ENCODE peak calls at places on chromosomes 7 and 10, in five cellular contexts. K is OCI-LY7, Y is HCT116, Q is PC-3, A is hepatocyte. H is an unnamed sample.

GRCh38 chr10:112981553-112981952 is 31.5 kb downstream of the TCF7L2 start:
- DNase-seq in Y (no peak), K (peak; percentile 50), A (no peak), Q (no peak), H (no peak)

GRCh38 chr7:35906191-35906908 is 105.5 kb downstream of the SEPTIN7 start:
- DNase-seq in Y (peak; percentile 66), Q (peak; percentile 81), K (peak; percentile 82), A (peak; percentile 83), H (peak; percentile 79)

GRCh38 chr7:148303295-148304013 is 287.1 kb upstream of the C7orf33 start:
- DNase-seq in K (peak; percentile 42), Y (no peak), A (peak; percentile 80), Q (peak; percentile 83), H (no peak)

GRCh38 chr10:51176976-51177690 is 102.8 kb downstream of the PRKG1 start:
- DNase-seq in A (no peak), Y (no peak), Q (peak; percentile 72), K (no peak), H (no peak)

GRCh38 chr7:39042706-39043105 is 65.0 kb downstream of the POU6F2 start:
- DNase-seq in Y (no peak), Q (no peak), A (no peak), K (no peak), H (no peak)

GRCh38 chr10:104028146-104028545 is 57.5 kb downstream of the COL17A1 start:
- DNase-seq in Q (peak; percentile 20), A (peak; percentile 45), K (peak; percentile 14), Y (peak; percentile 29), H (peak; percentile 70)

GRCh38 chr7:66859794-66860645 is 61.0 kb upstream of the TMEM248 start:
- DNase-seq in Y (no peak), K (no peak), Q (no peak), A (no peak), H (peak; percentile 26)

GRCh38 chr7:117757440-117757839 is 115.8 kb downstream of the CTTNBP2 start:
- DNase-seq in Y (no peak), A (no peak), Q (no peak), K (no peak), H (no peak)

GRCh38 chr10:23096814-23097549 is 1.6 kb downstream of the MSRB2 start:
- DNase-seq in Q (peak; percentile 17), Y (no peak), A (peak; percentile 38), K (no peak), H (no peak)

GRCh38 chr10:99920901-99921300 is 88.8 kb downstream of the DNMBP start:
- DNase-seq in Q (peak; percentile 86), K (no peak), A (no peak), Y (no peak), H (no peak)

GRCh38 chr10:74947781-74948401 is 121.5 kb downstream of the KAT6B start:
- DNase-seq in A (no peak), Q (peak; percentile 99), K (no peak), Y (no peak), H (no peak)

GRCh38 chr7:27133409-27134157 is 3.0 kb upstream of the HOXA4 start:
- DNase-seq in Q (no peak), A (no peak), K (no peak), Y (no peak), H (no peak)

GRCh38 chr7:21912305-21912704 is 33.4 kb downstream of the CDCA7L start:
- DNase-seq in Y (no peak), A (no peak), Q (no peak), K (no peak), H (no peak)

GRCh38 chr7:55187701-55188491 is 169.1 kb downstream of the EGFR start:
- DNase-seq in A (peak; percentile 54), Y (no peak), K (no peak), Q (no peak), H (no peak)

GRCh38 chr10:111171183-111171582 is 94.4 kb downstream of the ADRA2A start:
- DNase-seq in Y (no peak), K (no peak), Q (no peak), A (no peak), H (no peak)

GRCh38 chr7:107948645-107949442 is 54.1 kb downstream of the LAMB1 start:
- DNase-seq in Y (peak; percentile 54), Q (peak; percentile 97), A (no peak), K (no peak), H (no peak)
- TF ChIP-seq EZH2phosphoT487 in Y (no peak), Q (no peak), A (no peak), K (no peak), H (no peak)

DNA sequence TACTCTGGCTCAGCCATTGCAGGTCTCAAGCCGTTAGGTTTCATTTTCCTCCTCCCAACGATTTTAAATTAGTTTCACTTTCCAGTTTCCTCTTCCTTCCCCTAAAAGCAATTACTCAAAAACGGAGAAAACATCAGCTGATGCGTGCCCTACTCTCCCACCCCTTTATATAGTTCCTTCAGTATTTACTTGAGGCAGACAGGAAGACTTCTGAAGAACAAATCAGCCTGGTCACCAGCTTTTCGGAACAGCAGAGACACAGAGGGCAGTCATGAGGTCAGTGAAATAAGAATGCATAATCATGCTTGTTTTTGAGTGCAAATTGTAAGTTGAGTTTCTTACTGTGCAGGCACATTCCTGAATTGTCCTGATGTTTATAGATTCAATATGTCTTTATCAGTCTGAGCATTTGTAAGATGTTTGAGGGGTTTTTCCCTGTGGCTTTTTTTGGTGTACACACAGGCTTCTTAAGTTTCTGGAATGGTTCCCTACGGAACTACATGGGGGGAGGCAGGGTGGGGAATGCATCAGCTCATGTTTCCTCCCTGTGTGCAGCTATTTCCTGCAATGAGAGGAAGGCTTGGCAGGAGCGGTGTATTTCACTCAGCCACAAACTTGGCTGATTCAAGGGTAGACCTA is at the start of gene IFIT3:
- DNase-seq in Y (peak; percentile 44), A (peak; percentile 70), K (no peak), Q (peak; percentile 80), H (no peak)
- TF ChIP-seq EZH2phosphoT487 in Y (no peak), A (no peak), K (no peak), Q (no peak), H (no peak)

GRCh38 chr7:78095549-78095948 is 297.0 kb downstream of the PHTF2 start:
- DNase-seq in Q (no peak), A (no peak), Y (no peak), K (no peak), H (no peak)

DNA sequence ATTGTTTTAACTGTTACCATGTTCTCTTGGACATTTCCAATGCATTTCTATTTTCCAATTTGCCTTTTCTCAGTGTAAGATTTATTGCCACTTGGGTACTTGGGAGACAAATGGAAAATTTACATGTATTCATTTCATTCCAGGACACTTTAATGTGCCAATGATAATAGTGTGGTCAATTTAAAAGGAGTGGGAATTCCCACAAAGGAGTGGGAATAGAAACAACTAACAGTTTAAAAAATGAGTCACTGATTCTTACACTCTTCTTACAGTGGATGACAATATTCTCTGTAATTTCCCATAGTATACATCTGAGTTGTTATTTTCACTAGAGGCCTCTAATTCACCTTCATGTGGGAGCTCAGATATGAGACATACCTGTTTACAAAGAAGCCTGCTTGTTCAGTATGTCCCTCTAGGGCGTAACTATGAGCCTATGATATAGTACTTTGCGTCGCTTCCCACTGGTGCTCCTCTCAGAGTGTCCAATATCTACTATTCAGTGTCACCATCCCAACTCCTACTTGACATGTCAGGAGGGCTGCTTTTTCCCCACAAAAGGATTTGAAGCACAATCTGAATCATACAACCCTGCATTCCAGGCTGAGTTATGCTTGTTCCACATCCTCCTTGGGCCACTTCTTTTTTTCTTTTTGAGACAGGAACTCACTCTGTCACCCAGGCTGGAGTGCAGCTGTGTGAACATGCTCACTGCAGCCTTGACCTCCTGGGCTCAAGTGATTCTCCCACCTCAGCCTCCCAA is 301.3 kb downstream of the PHTF2 start:
- DNase-seq in Y (no peak), A (no peak), Q (peak; percentile 10), K (no peak), H (no peak)
- TF ChIP-seq EZH2phosphoT487 in Y (no peak), A (no peak), Q (no peak), K (no peak), H (no peak)

GRCh38 chr10:59674211-59674836 is 35.3 kb downstream of the SLC16A9 start:
- DNase-seq in A (peak; percentile 71), K (no peak), Q (peak; percentile 96), Y (no peak), H (no peak)
- TF ChIP-seq EZH2phosphoT487 in A (no peak), K (no peak), Q (no peak), Y (no peak), H (no peak)

H was measured in GM23338.